ENCODE peak calls at places on chromosome 10, in four cellular contexts. B, Q, R and T are unnamed samples.

GRCh38 chr10:11949152-11949551 is 93.5 kb downstream of the UPF2 start:
- DNase-seq in B (no peak), Q (no peak), R (no peak), T (no peak)

GRCh38 chr10:93894516-93895378 is 969 bp downstream of the SLC35G1 start:
- DNase-seq in B (no peak), Q (no peak), R (no peak), T (no peak)

GRCh38 chr10:1380075-1380793 is 324.0 kb downstream of the WDR37 start:
- DNase-seq in B (no peak), Q (no peak), R (no peak), T (peak; percentile 7)

GRCh38 chr10:3192856-3193635 is 20.5 kb upstream of the PITRM1 start:
- DNase-seq in B (no peak), Q (no peak), R (peak; percentile 34), T (peak; percentile 82)

GRCh38 chr10:21424511-21424910 is 101.0 kb downstream of the SKIDA1 start:
- DNase-seq in B (no peak), Q (peak; percentile 53), R (no peak), T (no peak)

GRCh38 chr10:62268399-62269076 is at the start of gene RTKN2:
- DNase-seq in B (peak; percentile 89), Q (peak; percentile 35), R (peak; percentile 74), T (peak; percentile 89)

GRCh38 chr10:116699783-116700150 is 42.6 kb downstream of the HSPA12A start:
- DNase-seq in B (no peak), Q (no peak), R (no peak), T (no peak)

GRCh38 chr10:92729886-92730285 is 40.1 kb downstream of the HHEX start:
- DNase-seq in B (no peak), Q (no peak), R (no peak), T (no peak)

GRCh38 chr10:119281581-119282071 is 74.3 kb downstream of the GRK5 start:
- DNase-seq in B (no peak), Q (no peak), R (no peak), T (no peak)

GRCh38 chr10:132142396-132143161 is 44.2 kb upstream of the DPYSL4 start:
- DNase-seq in B (peak; percentile 47), Q (no peak), R (no peak), T (no peak)

GRCh38 chr10:96642973-96643372 is 56.2 kb upstream of the TM9SF3 start:
- DNase-seq in B (peak; percentile 85), Q (no peak), R (peak; percentile 31), T (peak; percentile 79)

GRCh38 chr10:97076781-97077180 is 109.0 kb downstream of the SLIT1 start:
- DNase-seq in B (no peak), Q (no peak), R (no peak), T (no peak)

GRCh38 chr10:130756651-130757050 is 554.9 kb downstream of the TCERG1L start:
- DNase-seq in B (no peak), Q (no peak), R (no peak), T (no peak)

GRCh38 chr10:18690541-18690940 is 31.3 kb downstream of the ARL5B start:
- DNase-seq in B (no peak), Q (no peak), R (no peak), T (no peak)

GRCh38 chr10:44193156-44193555 is 191.7 kb downstream of the CXCL12 start:
- DNase-seq in B (no peak), Q (no peak), R (no peak), T (no peak)

GRCh38 chr10:132162021-132162531 is 24.7 kb upstream of the DPYSL4 start:
- DNase-seq in B (peak; percentile 24), Q (no peak), R (no peak), T (no peak)

GRCh38 chr10:51895209-51895608 is 195.8 kb upstream of the CSTF2T start:
- DNase-seq in B (no peak), Q (peak; percentile 82), R (no peak), T (peak; percentile 47)

GRCh38 chr10:75770634-75771081 is 339.2 kb downstream of the LRMDA start:
- DNase-seq in B (no peak), Q (no peak), R (no peak), T (no peak)

GRCh38 chr10:124721295-124722052 is 22.7 kb downstream of the FAM53B start:
- DNase-seq in B (peak; percentile 68), Q (no peak), R (no peak), T (no peak)

GRCh38 chr10:104935656-104936055 is 294.6 kb downstream of the SORCS3 start:
- DNase-seq in B (no peak), Q (no peak), R (no peak), T (no peak)

GRCh38 chr10:23994459-23995046 is 214.4 kb upstream of the KIAA1217 start:
- DNase-seq in B (peak; percentile 46), Q (no peak), R (peak; percentile 8), T (no peak)

GRCh38 chr10:57846307-57847065 is 421.2 kb downstream of the IPMK start:
- DNase-seq in B (no peak), Q (no peak), R (no peak), T (no peak)

GRCh38 chr10:124388823-124389612 is 29.7 kb downstream of the OAT start:
- DNase-seq in B (peak; percentile 93), Q (no peak), R (peak; percentile 72), T (peak; percentile 95)

GRCh38 chr10:49726593-49726992 is 35.5 kb downstream of the OGDHL start:
- DNase-seq in B (no peak), Q (no peak), R (no peak), T (no peak)

GRCh38 chr10:103842605-103843004 is 12.8 kb downstream of the SH3PXD2A start:
- DNase-seq in B (no peak), Q (no peak), R (no peak), T (no peak)

GRCh38 chr10:128147669-128148068 is 21.4 kb upstream of the MKI67 start:
- DNase-seq in B (no peak), Q (peak; percentile 44), R (no peak), T (no peak)

GRCh38 chr10:87861953-87862643 is 1.2 kb downstream of the KLLN start:
- DNase-seq in B (peak; percentile 99), Q (peak; percentile 73), R (peak; percentile 98), T (peak; percentile 98)

GRCh38 chr10:79112898-79113431 is 44.2 kb downstream of the ZMIZ1 start:
- DNase-seq in B (peak; percentile 62), Q (no peak), R (no peak), T (no peak)

GRCh38 chr10:85558533-85558932 is 808.1 kb downstream of the GRID1 start:
- DNase-seq in B (no peak), Q (no peak), R (no peak), T (no peak)

GRCh38 chr10:9951481-9952257 is 1066.0 kb upstream of the CELF2 start:
- DNase-seq in B (no peak), Q (peak; percentile 4), R (no peak), T (no peak)

GRCh38 chr10:105063796-105064195 is 422.7 kb downstream of the SORCS3 start:
- DNase-seq in B (no peak), Q (no peak), R (peak; percentile 2), T (no peak)

GRCh38 chr10:133140417-133141143 is 19.4 kb upstream of the KNDC1 start:
- DNase-seq in B (peak; percentile 38), Q (no peak), R (no peak), T (peak; percentile 40)

GRCh38 chr10:79431891-79432831 is 13.3 kb downstream of the ZCCHC24 start:
- DNase-seq in B (no peak), Q (no peak), R (no peak), T (no peak)

GRCh38 chr10:11858093-11858492 is 34.9 kb downstream of the PROSER2 start:
- DNase-seq in B (no peak), Q (no peak), R (no peak), T (no peak)

GRCh38 chr10:77319557-77319956 is 318.1 kb downstream of the KCNMA1 start:
- DNase-seq in B (no peak), Q (no peak), R (no peak), T (no peak)

GRCh38 chr10:106285199-106285598 is 879.3 kb downstream of the SORCS1 start:
- DNase-seq in B (no peak), Q (no peak), R (no peak), T (no peak)

GRCh38 chr10:71004176-71004575 is 115.8 kb upstream of the PCBD1 start:
- DNase-seq in B (no peak), Q (no peak), R (no peak), T (no peak)

GRCh38 chr10:71004676-71005075 is 116.3 kb upstream of the PCBD1 start:
- DNase-seq in B (no peak), Q (no peak), R (no peak), T (no peak)

GRCh38 chr10:71006497-71006896 is 118.1 kb upstream of the PCBD1 start:
- DNase-seq in B (no peak), Q (no peak), R (no peak), T (no peak)

GRCh38 chr10:71007516-71007915 is 119.2 kb upstream of the PCBD1 start:
- DNase-seq in B (no peak), Q (no peak), R (no peak), T (no peak)

GRCh38 chr10:71005337-71006305 is 117.3 kb upstream of the PCBD1 start:
- DNase-seq in B (no peak), Q (no peak), R (no peak), T (no peak)
- H3K27me3 ChIP-seq in B (peaks cover 28% of the 10 kb centered on the region), Q (peaks cover 3% of the 10 kb centered on the region), R (peaks cover 8% of the 10 kb centered on the region), T (no peaks in the 10 kb centered on the region)

GRCh38 chr10:72810976-72811375 is 82.6 kb upstream of the OIT3 start:
- DNase-seq in B (no peak), Q (no peak), R (no peak), T (no peak)

GRCh38 chr10:72814134-72814790 is 79.3 kb upstream of the OIT3 start:
- DNase-seq in B (no peak), Q (no peak), R (no peak), T (no peak)

GRCh38 chr10:72816565-72816964 is 77.0 kb upstream of the OIT3 start:
- DNase-seq in B (no peak), Q (no peak), R (no peak), T (no peak)

GRCh38 chr10:72812415-72812797 is 81.1 kb upstream of the OIT3 start:
- DNase-seq in B (no peak), Q (no peak), R (no peak), T (no peak)

GRCh38 chr10:72812798-72813430 is 80.6 kb upstream of the OIT3 start:
- DNase-seq in B (no peak), Q (peak; percentile 56), R (peak; percentile 42), T (no peak)
- H3K27me3 ChIP-seq in B (no peaks in the 10 kb centered on the region), Q (no peaks in the 10 kb centered on the region), R (no peaks in the 10 kb centered on the region), T (no peaks in the 10 kb centered on the region)

GRCh38 chr10:102237711-102238252 is 3.5 kb downstream of the PITX3 start:
- DNase-seq in B (no peak), Q (no peak), R (no peak), T (no peak)

GRCh38 chr10:102235991-102236390 is 5.3 kb downstream of the PITX3 start:
- DNase-seq in B (no peak), Q (no peak), R (no peak), T (no peak)

GRCh38 chr10:102234866-102235597 is 6.3 kb downstream of the PITX3 start:
- DNase-seq in B (no peak), Q (no peak), R (no peak), T (no peak)

GRCh38 chr10:102233997-102234396 is 7.3 kb downstream of the PITX3 start:
- DNase-seq in B (no peak), Q (no peak), R (no peak), T (no peak)

DNA sequence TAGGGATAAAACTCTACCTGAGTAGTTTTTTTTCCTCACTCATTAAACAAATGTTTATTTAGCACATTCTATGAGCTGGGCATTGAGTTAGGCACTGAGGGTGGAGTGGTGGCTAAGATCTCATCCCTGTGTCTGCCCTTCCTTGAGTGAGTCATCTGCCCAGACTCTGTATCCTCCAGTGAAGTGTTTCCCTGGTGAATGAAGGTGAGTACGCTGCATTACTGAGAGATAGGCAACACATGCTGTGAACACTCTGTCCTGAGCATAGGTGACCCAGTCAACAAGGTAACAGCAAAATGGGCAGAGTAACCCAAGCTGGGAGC is 5.8 kb downstream of the PITX3 start:
- DNase-seq in B (no peak), Q (no peak), R (no peak), T (no peak)
- H3K27me3 ChIP-seq in B (peaks cover 39% of the 10 kb centered on the region), Q (peaks cover 28% of the 10 kb centered on the region), R (no peaks in the 10 kb centered on the region), T (peaks cover 17% of the 10 kb centered on the region)

GRCh38 chr10:100662067-100662466 is 83.3 kb upstream of the PAX2 start:
- DNase-seq in B (no peak), Q (no peak), R (no peak), T (no peak)
- H3K27me3 ChIP-seq in B (peaks cover 78% of the 10 kb centered on the region), Q (peaks cover 52% of the 10 kb centered on the region), R (no peaks in the 10 kb centered on the region), T (peaks cover 33% of the 10 kb centered on the region)